ENCODE peak calls at places on chromosomes 11 and 22, in five cellular contexts. One of them, this sample, is unnamed.

GRCh38 chr11:94084164-94084563 is 44.5 kb upstream of the PANX1 start:
- DNase-seq in HFF-Myc: no peak
- DNase-seq in transverse colon: no peak
- DNase-seq in right lobe of liver: no peak
- DNase-seq in CD8-positive, alpha-beta memory T cell: no peak
- DNase-seq in this sample: no peak

GRCh38 chr11:118916842-118917388 is 8.8 kb downstream of the BCL9L start:
- DNase-seq in HFF-Myc: no peak
- DNase-seq in transverse colon: peak
- DNase-seq in right lobe of liver: no peak
- DNase-seq in CD8-positive, alpha-beta memory T cell: no peak
- DNase-seq in this sample: no peak

GRCh38 chr11:18720086-18720810 is 5.7 kb downstream of the IGSF22 start:
- DNase-seq in HFF-Myc: no peak
- DNase-seq in transverse colon: no peak
- DNase-seq in right lobe of liver: no peak
- DNase-seq in CD8-positive, alpha-beta memory T cell: no peak
- DNase-seq in this sample: no peak

GRCh38 chr11:58390551-58391063 is 16.1 kb downstream of the OR5B3 start:
- DNase-seq in HFF-Myc: no peak
- DNase-seq in transverse colon: no peak
- DNase-seq in right lobe of liver: peak
- DNase-seq in CD8-positive, alpha-beta memory T cell: no peak
- DNase-seq in this sample: no peak

GRCh38 chr11:124669193-124669592 is 4.3 kb downstream of the SIAE start:
- DNase-seq in HFF-Myc: peak
- DNase-seq in transverse colon: peak
- DNase-seq in right lobe of liver: no peak
- DNase-seq in CD8-positive, alpha-beta memory T cell: peak
- DNase-seq in this sample: peak

GRCh38 chr11:134916421-134916820 is 504.4 kb upstream of the B3GAT1 start:
- DNase-seq in HFF-Myc: no peak
- DNase-seq in transverse colon: no peak
- DNase-seq in right lobe of liver: no peak
- DNase-seq in CD8-positive, alpha-beta memory T cell: no peak
- DNase-seq in this sample: no peak

GRCh38 chr22:24583972-24584790 is 8.7 kb downstream of the LRRC75B start:
- DNase-seq in HFF-Myc: no peak
- DNase-seq in transverse colon: no peak
- DNase-seq in right lobe of liver: no peak
- DNase-seq in CD8-positive, alpha-beta memory T cell: no peak
- DNase-seq in this sample: no peak

GRCh38 chr22:37604875-37605274 is 3.8 kb upstream of the GGA1 start:
- DNase-seq in HFF-Myc: no peak
- DNase-seq in transverse colon: no peak
- DNase-seq in right lobe of liver: no peak
- DNase-seq in CD8-positive, alpha-beta memory T cell: peak
- DNase-seq in this sample: no peak

GRCh38 chr11:65066805-65067291 is 8.5 kb upstream of the NAALADL1 start:
- DNase-seq in HFF-Myc: no peak
- DNase-seq in transverse colon: no peak
- DNase-seq in right lobe of liver: no peak
- DNase-seq in CD8-positive, alpha-beta memory T cell: no peak
- DNase-seq in this sample: no peak

GRCh38 chr22:30001459-30001858 is 78.8 kb upstream of the HORMAD2 start:
- DNase-seq in HFF-Myc: no peak
- DNase-seq in transverse colon: no peak
- DNase-seq in right lobe of liver: no peak
- DNase-seq in CD8-positive, alpha-beta memory T cell: no peak
- DNase-seq in this sample: no peak

GRCh38 chr11:59426361-59427067 is at the start of gene OR5A2:
- DNase-seq in HFF-Myc: no peak
- DNase-seq in transverse colon: no peak
- DNase-seq in right lobe of liver: no peak
- DNase-seq in CD8-positive, alpha-beta memory T cell: no peak
- DNase-seq in this sample: no peak

GRCh38 chr11:33635161-33635560 is 65.5 kb downstream of the C11orf91 start:
- DNase-seq in HFF-Myc: no peak
- DNase-seq in transverse colon: no peak
- DNase-seq in right lobe of liver: no peak
- DNase-seq in CD8-positive, alpha-beta memory T cell: no peak
- DNase-seq in this sample: peak

GRCh38 chr22:37237371-37238268 is 6.4 kb downstream of the RAC2 start:
- DNase-seq in HFF-Myc: no peak
- DNase-seq in transverse colon: peak
- DNase-seq in right lobe of liver: no peak
- DNase-seq in CD8-positive, alpha-beta memory T cell: no peak
- DNase-seq in this sample: no peak

GRCh38 chr11:111361874-111362273 is 17.2 kb downstream of the POU2AF1 start:
- DNase-seq in HFF-Myc: no peak
- DNase-seq in transverse colon: peak
- DNase-seq in right lobe of liver: no peak
- DNase-seq in CD8-positive, alpha-beta memory T cell: no peak
- DNase-seq in this sample: no peak

GRCh38 chr22:49740242-49740641 is 87.4 kb downstream of the BRD1 start:
- DNase-seq in HFF-Myc: no peak
- DNase-seq in transverse colon: no peak
- DNase-seq in right lobe of liver: no peak
- DNase-seq in CD8-positive, alpha-beta memory T cell: no peak
- DNase-seq in this sample: no peak

GRCh38 chr11:115760921-115761320 is 256.7 kb upstream of the CADM1 start:
- DNase-seq in HFF-Myc: no peak
- DNase-seq in transverse colon: no peak
- DNase-seq in right lobe of liver: no peak
- DNase-seq in CD8-positive, alpha-beta memory T cell: no peak
- DNase-seq in this sample: no peak

GRCh38 chr11:27485930-27486773 is 13.6 kb upstream of the LGR4 start:
- DNase-seq in HFF-Myc: peak
- DNase-seq in transverse colon: no peak
- DNase-seq in right lobe of liver: no peak
- DNase-seq in CD8-positive, alpha-beta memory T cell: peak
- DNase-seq in this sample: no peak

GRCh38 chr11:9752091-9752490 is 88.2 kb downstream of the SWAP70 start:
- DNase-seq in HFF-Myc: peak
- DNase-seq in transverse colon: no peak
- DNase-seq in right lobe of liver: no peak
- DNase-seq in CD8-positive, alpha-beta memory T cell: no peak
- DNase-seq in this sample: no peak

GRCh38 chr11:76325149-76325548 is 55.8 kb downstream of the THAP12 start:
- DNase-seq in HFF-Myc: no peak
- DNase-seq in transverse colon: no peak
- DNase-seq in right lobe of liver: no peak
- DNase-seq in CD8-positive, alpha-beta memory T cell: no peak
- DNase-seq in this sample: no peak

GRCh38 chr22:46076651-46077339 is 73.5 kb upstream of the PPARA start:
- DNase-seq in HFF-Myc: no peak
- DNase-seq in transverse colon: peak
- DNase-seq in right lobe of liver: peak
- DNase-seq in CD8-positive, alpha-beta memory T cell: no peak
- DNase-seq in this sample: peak

GRCh38 chr11:27124514-27125264 is 84.1 kb downstream of the BBOX1 start:
- DNase-seq in HFF-Myc: no peak
- DNase-seq in transverse colon: no peak
- DNase-seq in right lobe of liver: no peak
- DNase-seq in CD8-positive, alpha-beta memory T cell: no peak
- DNase-seq in this sample: no peak

GRCh38 chr22:29165336-29166060 is 40.2 kb upstream of the EMID1 start:
- DNase-seq in HFF-Myc: no peak
- DNase-seq in transverse colon: no peak
- DNase-seq in right lobe of liver: peak
- DNase-seq in CD8-positive, alpha-beta memory T cell: no peak
- DNase-seq in this sample: no peak

GRCh38 chr11:41921991-41922390 is 462.5 kb upstream of the LRRC4C start:
- DNase-seq in HFF-Myc: no peak
- DNase-seq in transverse colon: no peak
- DNase-seq in right lobe of liver: no peak
- DNase-seq in CD8-positive, alpha-beta memory T cell: no peak
- DNase-seq in this sample: no peak

GRCh38 chr11:70504246-70505020 is 106.1 kb downstream of the CTTN start:
- DNase-seq in HFF-Myc: no peak
- DNase-seq in transverse colon: no peak
- DNase-seq in right lobe of liver: peak
- DNase-seq in CD8-positive, alpha-beta memory T cell: no peak
- DNase-seq in this sample: no peak

DNA sequence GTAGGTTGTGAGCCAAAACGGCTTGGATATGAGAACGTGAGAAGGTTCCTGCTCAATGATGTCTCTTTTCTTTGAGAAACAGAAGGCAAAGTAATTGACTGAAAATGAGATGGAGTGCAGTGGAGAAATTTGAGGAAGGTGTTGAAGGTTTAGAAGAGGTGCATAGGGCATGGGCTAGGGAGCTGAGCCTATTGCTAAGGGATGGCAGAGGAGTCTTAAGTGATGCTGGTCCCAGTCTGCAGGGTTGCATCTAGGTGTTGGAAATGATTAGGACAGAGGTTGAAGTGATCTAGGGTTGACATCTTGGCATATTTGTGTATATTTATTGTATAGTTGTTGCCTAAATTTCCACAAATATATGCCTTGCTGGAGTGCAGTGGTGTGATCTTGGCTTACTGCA is 2.3 kb downstream of the BIRC3 start:
- DNase-seq in HFF-Myc: no peak
- DNase-seq in transverse colon: no peak
- DNase-seq in right lobe of liver: no peak
- DNase-seq in CD8-positive, alpha-beta memory T cell: no peak
- DNase-seq in this sample: no peak
- H3K4me3 ChIP-seq in HFF-Myc: no peak
- H3K4me3 ChIP-seq in transverse colon: no peak
- H3K4me3 ChIP-seq in right lobe of liver: no peak
- H3K4me3 ChIP-seq in CD8-positive, alpha-beta memory T cell: peak
- H3K4me3 ChIP-seq in this sample: no peak

GRCh38 chr22:23179381-23180294 is 671 bp upstream of the BCR start:
- DNase-seq in HFF-Myc: no peak
- DNase-seq in transverse colon: peak
- DNase-seq in right lobe of liver: peak
- DNase-seq in CD8-positive, alpha-beta memory T cell: no peak
- DNase-seq in this sample: no peak
- H3K4me3 ChIP-seq in HFF-Myc: peak
- H3K4me3 ChIP-seq in transverse colon: peak
- H3K4me3 ChIP-seq in right lobe of liver: peak
- H3K4me3 ChIP-seq in CD8-positive, alpha-beta memory T cell: peak
- H3K4me3 ChIP-seq in this sample: peak

DNA sequence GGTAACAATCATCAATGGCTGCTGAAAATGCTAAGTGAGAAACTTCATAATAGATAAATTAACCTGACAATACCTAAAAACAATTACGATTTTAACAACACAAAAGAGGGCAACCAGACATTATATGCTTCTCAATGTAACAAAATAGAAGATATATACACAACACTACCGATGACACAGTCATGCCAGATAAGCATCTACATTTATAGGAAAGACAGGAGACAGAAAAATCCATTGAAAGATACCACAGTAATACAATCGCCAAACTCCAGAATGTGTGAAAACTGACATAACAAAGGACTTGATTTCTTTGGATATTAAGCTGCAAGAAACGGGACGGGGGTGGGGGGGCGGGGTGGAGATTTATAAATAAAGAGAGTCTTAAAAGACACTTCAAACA is 28.3 kb downstream of the USP28 start:
- DNase-seq in HFF-Myc: no peak
- DNase-seq in transverse colon: no peak
- DNase-seq in right lobe of liver: no peak
- DNase-seq in CD8-positive, alpha-beta memory T cell: no peak
- DNase-seq in this sample: no peak
- H3K4me3 ChIP-seq in HFF-Myc: no peak
- H3K4me3 ChIP-seq in transverse colon: no peak
- H3K4me3 ChIP-seq in right lobe of liver: no peak
- H3K4me3 ChIP-seq in CD8-positive, alpha-beta memory T cell: no peak
- H3K4me3 ChIP-seq in this sample: no peak

GRCh38 chr22:44179989-44180705 is 578 bp upstream of the PARVG start:
- DNase-seq in HFF-Myc: no peak
- DNase-seq in transverse colon: no peak
- DNase-seq in right lobe of liver: no peak
- DNase-seq in CD8-positive, alpha-beta memory T cell: no peak
- DNase-seq in this sample: no peak

GRCh38 chr22:44181033-44181911 is 547 bp downstream of the PARVG start:
- DNase-seq in HFF-Myc: no peak
- DNase-seq in transverse colon: peak
- DNase-seq in right lobe of liver: no peak
- DNase-seq in CD8-positive, alpha-beta memory T cell: peak
- DNase-seq in this sample: no peak

GRCh38 chr22:44180706-44181032 is at the start of gene PARVG:
- DNase-seq in HFF-Myc: no peak
- DNase-seq in transverse colon: peak
- DNase-seq in right lobe of liver: no peak
- DNase-seq in CD8-positive, alpha-beta memory T cell: peak
- DNase-seq in this sample: no peak

GRCh38 chr22:44182591-44183588 is 2.2 kb downstream of the PARVG start:
- DNase-seq in HFF-Myc: no peak
- DNase-seq in transverse colon: peak
- DNase-seq in right lobe of liver: peak
- DNase-seq in CD8-positive, alpha-beta memory T cell: peak
- DNase-seq in this sample: peak

GRCh38 chr22:44181912-44182590 is 1.3 kb downstream of the PARVG start:
- DNase-seq in HFF-Myc: no peak
- DNase-seq in transverse colon: no peak
- DNase-seq in right lobe of liver: no peak
- DNase-seq in CD8-positive, alpha-beta memory T cell: no peak
- DNase-seq in this sample: no peak
- H3K4me3 ChIP-seq in HFF-Myc: no peak
- H3K4me3 ChIP-seq in transverse colon: peak
- H3K4me3 ChIP-seq in right lobe of liver: peak
- H3K4me3 ChIP-seq in CD8-positive, alpha-beta memory T cell: peak
- H3K4me3 ChIP-seq in this sample: peak

DNA sequence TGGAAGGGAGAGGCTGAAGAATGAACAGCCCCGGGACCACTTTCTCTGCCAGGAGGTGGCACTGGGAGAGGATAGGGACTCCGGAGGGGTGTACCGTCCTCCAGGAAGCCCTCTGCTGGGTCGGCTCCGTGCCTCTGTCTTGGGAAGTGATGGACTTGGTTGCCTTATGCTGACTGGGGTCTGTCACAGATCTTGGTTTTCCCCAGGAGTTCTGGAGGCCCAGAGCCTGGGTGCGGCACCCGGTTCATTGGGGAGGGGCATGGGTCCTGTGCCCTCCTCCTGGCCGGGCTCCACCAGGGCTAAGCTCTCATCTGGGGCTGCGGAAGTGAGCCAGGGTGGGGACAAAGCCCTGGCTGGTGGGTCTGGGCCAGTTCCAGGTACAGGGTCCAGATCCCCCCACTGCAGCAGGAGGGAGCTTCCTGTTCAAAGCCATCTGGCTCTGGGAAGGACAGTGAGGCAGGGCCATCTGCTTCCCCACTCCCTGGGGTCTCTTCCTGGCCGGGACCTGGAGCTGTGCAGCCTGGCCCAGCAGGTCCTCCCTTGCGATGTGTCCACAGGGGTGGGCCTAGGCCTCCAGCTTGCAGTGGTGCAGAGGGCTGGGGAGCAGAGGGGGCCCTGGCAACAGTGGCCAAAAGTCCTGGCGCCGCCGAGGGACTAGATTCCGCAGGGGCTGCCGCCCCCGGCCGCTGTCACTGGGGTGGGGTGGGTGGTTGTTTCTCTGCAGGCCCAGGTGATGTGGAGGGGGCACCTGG is 1.1 kb upstream of the AP2A2 start:
- DNase-seq in HFF-Myc: no peak
- DNase-seq in transverse colon: no peak
- DNase-seq in right lobe of liver: no peak
- DNase-seq in CD8-positive, alpha-beta memory T cell: no peak
- DNase-seq in this sample: peak
- H3K4me3 ChIP-seq in HFF-Myc: no peak
- H3K4me3 ChIP-seq in transverse colon: no peak
- H3K4me3 ChIP-seq in right lobe of liver: no peak
- H3K4me3 ChIP-seq in CD8-positive, alpha-beta memory T cell: no peak
- H3K4me3 ChIP-seq in this sample: no peak